ENCODE peak calls at places on chromosomes 5 and 9, in ten cellular contexts. W is fibroblast of lung; C is H7; T is non-pigmented ciliary epithelial cell; Y is activated effector memory CD4-positive, alpha-beta T cell treated with anti-CD3 and anti-CD28 coated beads, Interleukin-2, amount 50 U/mL, for 16 hours; X is stimulated activated CD4-positive, alpha-beta T cell treated with anti-CD3 and anti-CD28 coated beads, Interleukin-1b, Interleukin-23, amount 100 ng/mL, for 48 hours; M is psoas muscle; N is EL; S is epithelial cell of esophagus; G is heart left ventricle. D is an unnamed sample.

GRCh38 chr9:134502261-134503211 is 139.1 kb upstream of the COL5A1 start:
- DNase-seq in W (peak; percentile 98), C (peak; percentile 69), T (peak; percentile 93), Y (no peak), X (no peak), M (peak; percentile 89), N (peak; percentile 98), S (no peak), G (peak; percentile 80), D (peak; percentile 68)

GRCh38 chr9:109481747-109482325 is 16.3 kb downstream of the PTPN3 start:
- DNase-seq in W (no peak), C (no peak), T (no peak), Y (no peak), X (no peak), M (peak; percentile 70), N (no peak), S (no peak), G (no peak), D (no peak)

GRCh38 chr5:123811771-123812170 is 299.8 kb downstream of the CSNK1G3 start:
- DNase-seq in W (no peak), C (no peak), T (no peak), Y (no peak), X (no peak), M (no peak), N (no peak), S (no peak), G (no peak), D (no peak)

GRCh38 chr9:31519424-31519823 is 865.0 kb upstream of the ACO1 start:
- DNase-seq in W (no peak), C (no peak), T (no peak), Y (no peak), X (no peak), M (no peak), N (no peak), S (no peak), G (no peak), D (no peak)

GRCh38 chr5:125257057-125257970 is 510.9 kb upstream of the ZNF608 start:
- DNase-seq in W (peak; percentile 36), C (no peak), T (no peak), Y (no peak), X (no peak), M (no peak), N (no peak), S (peak; percentile 62), G (no peak), D (no peak)

GRCh38 chr9:84296146-84296843 is 44.3 kb downstream of the SLC28A3 start:
- DNase-seq in W (peak; percentile 39), C (no peak), T (no peak), Y (peak; percentile 78), X (peak; percentile 64), M (no peak), N (peak; percentile 82), S (peak; percentile 85), G (no peak), D (no peak)

GRCh38 chr9:109683521-109683920 is 96.5 kb upstream of the PALM2AKAP2 start:
- DNase-seq in W (peak; percentile 12), C (no peak), T (no peak), Y (no peak), X (no peak), M (no peak), N (peak; percentile 15), S (peak; percentile 44), G (no peak), D (no peak)

GRCh38 chr5:59873113-59873512 is 20.4 kb downstream of the PDE4D start:
- DNase-seq in W (peak; percentile 50), C (no peak), T (peak; percentile 78), Y (no peak), X (no peak), M (no peak), N (peak; percentile 95), S (no peak), G (no peak), D (no peak)

GRCh38 chr9:93505518-93506123 is 52.2 kb upstream of the FAM120AOS start:
- DNase-seq in W (no peak), C (no peak), T (no peak), Y (no peak), X (no peak), M (no peak), N (no peak), S (no peak), G (no peak), D (no peak)

GRCh38 chr5:139105621-139106071 is 92.5 kb downstream of the SIL1 start:
- DNase-seq in W (no peak), C (peak; percentile 48), T (no peak), Y (no peak), X (no peak), M (no peak), N (no peak), S (no peak), G (no peak), D (no peak)

GRCh38 chr5:81750308-81751008 is 439 bp downstream of the SSBP2 start:
- DNase-seq in W (no peak), C (peak; percentile 83), T (no peak), Y (peak; percentile 73), X (no peak), M (no peak), N (no peak), S (no peak), G (peak; percentile 73), D (peak; percentile 67)

GRCh38 chr5:111853748-111854147 is 96.8 kb upstream of the NREP start:
- DNase-seq in W (peak; percentile 61), C (no peak), T (no peak), Y (no peak), X (no peak), M (no peak), N (peak; percentile 22), S (no peak), G (no peak), D (no peak)

GRCh38 chr9:114116061-114116747 is 17.1 kb upstream of the KIF12 start:
- DNase-seq in W (no peak), C (peak; percentile 67), T (no peak), Y (peak; percentile 30), X (no peak), M (no peak), N (no peak), S (no peak), G (no peak), D (peak; percentile 58)

GRCh38 chr9:3865373-3865772 is 339.6 kb upstream of the RFX3 start:
- DNase-seq in W (peak; percentile 19), C (no peak), T (no peak), Y (no peak), X (no peak), M (no peak), N (no peak), S (peak; percentile 77), G (no peak), D (no peak)

GRCh38 chr5:126360467-126360866 is 62.7 kb upstream of the GRAMD2B start:
- DNase-seq in W (no peak), C (no peak), T (no peak), Y (no peak), X (no peak), M (no peak), N (no peak), S (peak; percentile 87), G (no peak), D (no peak)

GRCh38 chr5:32673272-32673671 is 37.8 kb upstream of the NPR3 start:
- DNase-seq in W (no peak), C (no peak), T (no peak), Y (no peak), X (no peak), M (no peak), N (no peak), S (no peak), G (no peak), D (no peak)

GRCh38 chr5:55672477-55672911 is 39.6 kb downstream of the SLC38A9 start:
- DNase-seq in W (no peak), C (no peak), T (no peak), Y (no peak), X (no peak), M (no peak), N (no peak), S (peak; percentile 7), G (no peak), D (no peak)

GRCh38 chr5:40569549-40570270 is 110.0 kb upstream of the PTGER4 start:
- DNase-seq in W (peak; percentile 56), C (no peak), T (no peak), Y (no peak), X (no peak), M (no peak), N (peak; percentile 36), S (no peak), G (no peak), D (no peak)

GRCh38 chr9:2015581-2016410 is 649 bp downstream of the SMARCA2 start:
- DNase-seq in W (peak; percentile 31), C (peak; percentile 88), T (no peak), Y (peak; percentile 85), X (peak; percentile 41), M (peak; percentile 81), N (peak; percentile 59), S (peak; percentile 62), G (peak; percentile 80), D (peak; percentile 81)

GRCh38 chr9:4489562-4489918 is 728 bp upstream of the SLC1A1 start:
- DNase-seq in W (peak; percentile 13), C (peak; percentile 52), T (no peak), Y (no peak), X (no peak), M (no peak), N (peak; percentile 51), S (no peak), G (no peak), D (no peak)

GRCh38 chr9:93861736-93862358 is 93.3 kb downstream of the BARX1 start:
- DNase-seq in W (no peak), C (peak; percentile 77), T (no peak), Y (no peak), X (no peak), M (no peak), N (no peak), S (no peak), G (no peak), D (no peak)

GRCh38 chr9:137064027-137064879 is 6.1 kb downstream of the SAPCD2 start:
- DNase-seq in W (peak; percentile 39), C (peak; percentile 94), T (no peak), Y (peak; percentile 88), X (peak; percentile 49), M (peak; percentile 83), N (peak; percentile 70), S (peak; percentile 48), G (peak; percentile 87), D (peak; percentile 87)

GRCh38 chr5:35853652-35854051 is 3.0 kb upstream of the IL7R start:
- DNase-seq in W (peak; percentile 13), C (no peak), T (no peak), Y (peak; percentile 88), X (peak; percentile 83), M (no peak), N (no peak), S (no peak), G (peak; percentile 59), D (no peak)

GRCh38 chr9:84271004-84271886 is 69.3 kb downstream of the SLC28A3 start:
- DNase-seq in W (peak; percentile 79), C (peak; percentile 68), T (peak; percentile 37), Y (peak; percentile 64), X (peak; percentile 71), M (peak; percentile 79), N (peak; percentile 76), S (peak; percentile 29), G (no peak), D (peak; percentile 66)

GRCh38 chr5:135555530-135555929 is 19.8 kb upstream of the NEUROG1 start:
- DNase-seq in W (no peak), C (no peak), T (no peak), Y (no peak), X (no peak), M (no peak), N (no peak), S (no peak), G (no peak), D (no peak)